ENCODE peak calls at places on chromosomes 3 and 15, in ten cellular contexts. One of them, this sample, is unnamed.

GRCh38 chr15:52783929-52784798 is 6.0 kb downstream of the ONECUT1 start:
- DNase-seq in HTR-8/SVneo: no peak
- DNase-seq in RWPE1: peak
- DNase-seq in T follicular helper cell: no peak
- DNase-seq in 8988T: no peak
- DNase-seq in fibroblast of lung: no peak
- DNase-seq in AG08395: no peak
- DNase-seq in GM19239: no peak
- DNase-seq in CD8-positive, alpha-beta T cell: no peak
- DNase-seq in anterior cingulate cortex: no peak
- DNase-seq in this sample: peak

GRCh38 chr3:40588406-40588805 is 63.6 kb downstream of the ZNF621 start:
- DNase-seq in GM19239: no peak
- DNase-seq in fibroblast of lung: no peak
- DNase-seq in HTR-8/SVneo: no peak
- DNase-seq in anterior cingulate cortex: no peak
- DNase-seq in RWPE1: peak
- DNase-seq in CD8-positive, alpha-beta T cell: no peak
- DNase-seq in T follicular helper cell: no peak
- DNase-seq in 8988T: no peak
- DNase-seq in AG08395: no peak
- DNase-seq in this sample: no peak

GRCh38 chr3:96991812-96992211 is 177.4 kb downstream of the EPHA6 start:
- DNase-seq in T follicular helper cell: no peak
- DNase-seq in AG08395: no peak
- DNase-seq in anterior cingulate cortex: no peak
- DNase-seq in fibroblast of lung: no peak
- DNase-seq in RWPE1: no peak
- DNase-seq in CD8-positive, alpha-beta T cell: no peak
- DNase-seq in GM19239: no peak
- DNase-seq in HTR-8/SVneo: no peak
- DNase-seq in 8988T: no peak
- DNase-seq in this sample: no peak

GRCh38 chr3:150436161-150436560 is 28.1 kb downstream of the TSC22D2 start:
- DNase-seq in T follicular helper cell: no peak
- DNase-seq in GM19239: no peak
- DNase-seq in anterior cingulate cortex: no peak
- DNase-seq in CD8-positive, alpha-beta T cell: no peak
- DNase-seq in 8988T: no peak
- DNase-seq in HTR-8/SVneo: no peak
- DNase-seq in fibroblast of lung: no peak
- DNase-seq in AG08395: no peak
- DNase-seq in RWPE1: no peak
- DNase-seq in this sample: no peak

GRCh38 chr15:63499611-63500010 is 4.8 kb upstream of the USP3 start:
- DNase-seq in HTR-8/SVneo: no peak
- DNase-seq in GM19239: no peak
- DNase-seq in 8988T: no peak
- DNase-seq in fibroblast of lung: no peak
- DNase-seq in anterior cingulate cortex: no peak
- DNase-seq in AG08395: no peak
- DNase-seq in CD8-positive, alpha-beta T cell: no peak
- DNase-seq in RWPE1: no peak
- DNase-seq in T follicular helper cell: no peak
- DNase-seq in this sample: no peak

GRCh38 chr3:138941259-138941885 is 5.6 kb downstream of the FOXL2 start:
- DNase-seq in CD8-positive, alpha-beta T cell: no peak
- DNase-seq in 8988T: peak
- DNase-seq in GM19239: no peak
- DNase-seq in RWPE1: no peak
- DNase-seq in HTR-8/SVneo: no peak
- DNase-seq in T follicular helper cell: no peak
- DNase-seq in AG08395: peak
- DNase-seq in anterior cingulate cortex: no peak
- DNase-seq in fibroblast of lung: peak
- DNase-seq in this sample: no peak

GRCh38 chr15:83292317-83292716 is 7.9 kb upstream of the BNC1 start:
- DNase-seq in HTR-8/SVneo: no peak
- DNase-seq in anterior cingulate cortex: no peak
- DNase-seq in 8988T: no peak
- DNase-seq in T follicular helper cell: no peak
- DNase-seq in fibroblast of lung: peak
- DNase-seq in AG08395: peak
- DNase-seq in RWPE1: no peak
- DNase-seq in CD8-positive, alpha-beta T cell: no peak
- DNase-seq in GM19239: no peak
- DNase-seq in this sample: no peak

GRCh38 chr15:60397772-60398445 is at the start of gene ANXA2:
- DNase-seq in 8988T: peak
- DNase-seq in GM19239: peak
- DNase-seq in HTR-8/SVneo: peak
- DNase-seq in CD8-positive, alpha-beta T cell: peak
- DNase-seq in RWPE1: peak
- DNase-seq in anterior cingulate cortex: no peak
- DNase-seq in T follicular helper cell: peak
- DNase-seq in fibroblast of lung: peak
- DNase-seq in AG08395: peak
- DNase-seq in this sample: peak

GRCh38 chr15:30038667-30039523 is 43.9 kb upstream of the GOLGA8J start:
- DNase-seq in HTR-8/SVneo: no peak
- DNase-seq in fibroblast of lung: no peak
- DNase-seq in GM19239: no peak
- DNase-seq in AG08395: no peak
- DNase-seq in 8988T: no peak
- DNase-seq in RWPE1: peak
- DNase-seq in anterior cingulate cortex: no peak
- DNase-seq in CD8-positive, alpha-beta T cell: no peak
- DNase-seq in T follicular helper cell: no peak
- DNase-seq in this sample: no peak

GRCh38 chr15:96326551-96327154 is 3.8 kb upstream of the NR2F2 start:
- DNase-seq in anterior cingulate cortex: no peak
- DNase-seq in fibroblast of lung: peak
- DNase-seq in GM19239: no peak
- DNase-seq in HTR-8/SVneo: no peak
- DNase-seq in RWPE1: no peak
- DNase-seq in T follicular helper cell: no peak
- DNase-seq in CD8-positive, alpha-beta T cell: no peak
- DNase-seq in 8988T: no peak
- DNase-seq in AG08395: peak
- DNase-seq in this sample: no peak

GRCh38 chr15:74242296-74242929 is 6.3 kb downstream of the CCDC33 start:
- DNase-seq in AG08395: peak
- DNase-seq in RWPE1: no peak
- DNase-seq in GM19239: no peak
- DNase-seq in 8988T: no peak
- DNase-seq in anterior cingulate cortex: no peak
- DNase-seq in HTR-8/SVneo: peak
- DNase-seq in fibroblast of lung: peak
- DNase-seq in T follicular helper cell: no peak
- DNase-seq in CD8-positive, alpha-beta T cell: no peak
- DNase-seq in this sample: no peak

GRCh38 chr3:73461582-73461981 is 163.2 kb downstream of the PDZRN3 start:
- DNase-seq in HTR-8/SVneo: no peak
- DNase-seq in AG08395: no peak
- DNase-seq in RWPE1: no peak
- DNase-seq in fibroblast of lung: no peak
- DNase-seq in CD8-positive, alpha-beta T cell: no peak
- DNase-seq in anterior cingulate cortex: no peak
- DNase-seq in GM19239: no peak
- DNase-seq in 8988T: no peak
- DNase-seq in T follicular helper cell: no peak
- DNase-seq in this sample: no peak

GRCh38 chr3:45796902-45797637 is 734 bp upstream of the SLC6A20 start:
- DNase-seq in fibroblast of lung: no peak
- DNase-seq in AG08395: no peak
- DNase-seq in GM19239: no peak
- DNase-seq in HTR-8/SVneo: no peak
- DNase-seq in 8988T: no peak
- DNase-seq in T follicular helper cell: no peak
- DNase-seq in RWPE1: no peak
- DNase-seq in anterior cingulate cortex: no peak
- DNase-seq in CD8-positive, alpha-beta T cell: no peak
- DNase-seq in this sample: no peak

GRCh38 chr3:10234526-10235230 is 13.6 kb upstream of the TATDN2 start:
- DNase-seq in anterior cingulate cortex: no peak
- DNase-seq in GM19239: no peak
- DNase-seq in 8988T: no peak
- DNase-seq in RWPE1: no peak
- DNase-seq in HTR-8/SVneo: no peak
- DNase-seq in CD8-positive, alpha-beta T cell: no peak
- DNase-seq in T follicular helper cell: no peak
- DNase-seq in fibroblast of lung: no peak
- DNase-seq in AG08395: no peak
- DNase-seq in this sample: no peak

GRCh38 chr3:38489766-38490165 is 6.4 kb upstream of the EXOG start:
- DNase-seq in anterior cingulate cortex: no peak
- DNase-seq in CD8-positive, alpha-beta T cell: no peak
- DNase-seq in 8988T: no peak
- DNase-seq in fibroblast of lung: no peak
- DNase-seq in T follicular helper cell: no peak
- DNase-seq in AG08395: no peak
- DNase-seq in RWPE1: no peak
- DNase-seq in HTR-8/SVneo: no peak
- DNase-seq in GM19239: no peak
- DNase-seq in this sample: no peak

GRCh38 chr3:105343991-105344390 is 22.7 kb upstream of the ALCAM start:
- DNase-seq in CD8-positive, alpha-beta T cell: no peak
- DNase-seq in HTR-8/SVneo: no peak
- DNase-seq in 8988T: no peak
- DNase-seq in AG08395: no peak
- DNase-seq in fibroblast of lung: peak
- DNase-seq in anterior cingulate cortex: no peak
- DNase-seq in T follicular helper cell: no peak
- DNase-seq in GM19239: no peak
- DNase-seq in RWPE1: no peak
- DNase-seq in this sample: no peak

GRCh38 chr3:17820275-17820674 is 77.8 kb upstream of the TBC1D5 start:
- DNase-seq in CD8-positive, alpha-beta T cell: no peak
- DNase-seq in T follicular helper cell: no peak
- DNase-seq in AG08395: no peak
- DNase-seq in RWPE1: no peak
- DNase-seq in HTR-8/SVneo: no peak
- DNase-seq in 8988T: no peak
- DNase-seq in GM19239: no peak
- DNase-seq in anterior cingulate cortex: no peak
- DNase-seq in fibroblast of lung: peak
- DNase-seq in this sample: no peak

GRCh38 chr15:63891763-63892123 is 58.0 kb upstream of the HERC1 start:
- DNase-seq in HTR-8/SVneo: no peak
- DNase-seq in T follicular helper cell: no peak
- DNase-seq in AG08395: no peak
- DNase-seq in RWPE1: no peak
- DNase-seq in 8988T: no peak
- DNase-seq in fibroblast of lung: no peak
- DNase-seq in anterior cingulate cortex: no peak
- DNase-seq in GM19239: no peak
- DNase-seq in CD8-positive, alpha-beta T cell: no peak
- DNase-seq in this sample: no peak